ENCODE peak calls at places on chromosomes 11 and 22, in eight cellular contexts. B, M, N, T, W, Y, Q and C are unnamed samples.

GRCh38 chr11:133078591-133079179 is 453.6 kb downstream of the OPCML start:
- DNase-seq in Q (peak), M (no peak), T (no peak), W (no peak), B (no peak), N (no peak), Y (peak), C (peak)

GRCh38 chr11:8748317-8748716 is 65.7 kb downstream of the RPL27A start:
- DNase-seq in Q (no peak), T (peak), W (no peak), B (no peak), Y (no peak), M (no peak), N (no peak), C (no peak)

GRCh38 chr22:42553475-42554361 is at the start of gene SERHL2:
- DNase-seq in B (peak), N (peak), Q (peak), W (peak), T (peak), Y (peak), M (peak), C (peak)

GRCh38 chr11:66749091-66749490 is 20.1 kb upstream of the SPTBN2 start:
- DNase-seq in Y (no peak), M (no peak), B (peak), N (no peak), W (peak), Q (no peak), T (no peak), C (no peak)

GRCh38 chr11:57150454-57150917 is 31.3 kb upstream of the LRRC55 start:
- DNase-seq in N (no peak), T (no peak), W (no peak), M (no peak), B (no peak), Y (no peak), Q (no peak), C (no peak)

GRCh38 chr22:39179401-39179827 is 26.9 kb upstream of the CBX7 start:
- DNase-seq in B (peak), M (no peak), N (no peak), W (peak), Y (no peak), Q (no peak), T (no peak), C (no peak)

GRCh38 chr11:17807034-17807433 is 72.5 kb downstream of the KCNC1 start:
- DNase-seq in M (no peak), B (no peak), Q (no peak), W (no peak), N (no peak), Y (no peak), T (no peak), C (no peak)

GRCh38 chr11:19241260-19242183 is 777 bp upstream of the E2F8 start:
- DNase-seq in M (no peak), Q (peak), N (no peak), B (no peak), T (peak), W (no peak), Y (peak), C (no peak)

GRCh38 chr11:74269161-74269809 is 42.2 kb downstream of the P4HA3 start:
- DNase-seq in W (peak), N (no peak), Q (peak), M (no peak), Y (no peak), T (no peak), B (no peak), C (no peak)

GRCh38 chr11:34192481-34193401 is 87.3 kb downstream of the NAT10 start:
- DNase-seq in M (peak), Q (peak), T (peak), W (peak), Y (no peak), N (peak), B (peak), C (peak)

GRCh38 chr11:73398721-73399120 is 22.5 kb downstream of the RELT start:
- DNase-seq in N (no peak), W (peak), T (no peak), Y (no peak), B (no peak), Q (no peak), M (no peak), C (no peak)

GRCh38 chr22:38742176-38742942 is 13.4 kb downstream of the SUN2 start:
- DNase-seq in Q (no peak), B (no peak), W (no peak), T (no peak), M (no peak), N (no peak), Y (no peak), C (no peak)

GRCh38 chr11:91081440-91082088 is 858.7 kb upstream of the CHORDC1 start:
- DNase-seq in Y (no peak), W (no peak), T (peak), Q (peak), B (peak), N (no peak), M (no peak), C (no peak)

GRCh38 chr22:18970180-18970947 is 34.3 kb upstream of the PRODH start:
- DNase-seq in Q (peak), T (no peak), Y (peak), N (no peak), B (no peak), W (no peak), M (no peak), C (no peak)

GRCh38 chr22:36243996-36244395 is 4.7 kb upstream of the APOL2 start:
- DNase-seq in T (no peak), M (no peak), W (peak), N (peak), Y (no peak), B (peak), Q (no peak), C (no peak)

GRCh38 chr11:11531127-11531526 is 90.7 kb downstream of the GALNT18 start:
- DNase-seq in Q (no peak), W (no peak), B (no peak), T (no peak), Y (no peak), M (no peak), N (no peak), C (no peak)

GRCh38 chr11:95092549-95093324 is 3.1 kb downstream of the ENDOD1 start:
- DNase-seq in B (peak), Q (peak), T (no peak), M (no peak), W (no peak), Y (no peak), N (no peak), C (no peak)

GRCh38 chr11:132078677-132079076 is 708.3 kb downstream of the NTM start:
- DNase-seq in B (no peak), T (no peak), W (no peak), M (no peak), N (no peak), Q (no peak), Y (no peak), C (no peak)

GRCh38 chr11:118170231-118170630 is 6.2 kb downstream of the SCN2B start:
- DNase-seq in B (no peak), N (no peak), Y (no peak), M (no peak), T (no peak), Q (no peak), W (no peak), C (no peak)

GRCh38 chr11:114399903-114400221 is 449 bp downstream of the C11orf71 start:
- DNase-seq in N (no peak), Q (no peak), M (no peak), T (no peak), W (no peak), B (no peak), Y (peak), C (no peak)

GRCh38 chr11:33713914-33714398 is 13.3 kb upstream of the C11orf91 start:
- DNase-seq in M (no peak), B (no peak), Q (no peak), N (no peak), Y (no peak), W (no peak), T (no peak), C (no peak)

DNA sequence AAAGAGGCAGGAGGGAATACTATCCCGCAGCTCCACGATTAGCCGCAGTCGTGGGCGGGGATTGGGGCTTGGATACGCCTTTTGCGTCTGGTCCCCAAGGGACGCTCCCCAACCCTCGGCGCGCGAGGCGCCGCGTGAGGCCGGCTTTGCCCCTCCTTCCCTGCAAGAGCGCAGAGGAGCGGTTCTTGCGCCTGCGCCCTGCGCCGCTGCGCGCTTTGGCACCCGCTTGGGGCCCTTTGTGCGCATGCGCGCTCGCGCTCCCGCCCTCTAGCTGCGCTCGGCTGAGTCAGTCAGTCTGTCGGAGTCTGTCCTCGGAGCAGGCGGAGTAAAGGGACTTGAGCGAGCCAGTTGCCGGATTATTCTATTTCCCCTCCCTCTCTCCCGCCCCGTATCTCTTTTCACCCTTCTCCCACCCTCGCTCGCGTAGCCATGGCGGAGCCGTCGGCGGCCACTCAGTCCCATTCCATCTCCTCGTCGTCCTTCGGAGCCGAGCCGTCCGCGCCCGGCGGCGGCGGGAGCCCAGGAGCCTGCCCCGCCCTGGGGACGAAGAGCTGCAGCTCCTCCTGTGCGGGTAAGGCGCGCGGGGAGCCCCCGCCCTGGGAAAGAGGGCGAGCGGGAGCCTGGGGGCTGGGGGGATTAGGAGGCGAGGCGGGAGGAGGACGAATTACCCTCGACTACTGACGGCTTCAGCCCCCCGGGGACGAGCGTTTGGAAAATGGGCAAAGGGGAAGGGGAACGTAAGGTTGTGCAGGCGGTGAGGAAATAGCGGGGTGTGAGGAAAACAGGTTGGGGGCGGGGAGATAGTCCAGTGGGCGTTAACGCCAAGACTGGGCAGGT is at the start of gene RTN3:
- DNase-seq in T (peak), Q (peak), B (peak), W (peak), M (peak), N (peak), Y (peak), C (peak)
- TF ChIP-seq CTCF in T (no peak), Q (no peak), B (no peak), W (no peak), M (no peak), N (peak), Y (no peak), C (peak)

GRCh38 chr11:4607782-4608666 is at the start of gene TRIM68:
- DNase-seq in T (peak), W (peak), M (peak), Q (peak), N (peak), Y (peak), B (peak), C (peak)
- TF ChIP-seq POLR2A in T (peak), W (no peak), M (peak), Q (peak), N (peak), Y (peak), B (peak), C (no peak)

GRCh38 chr11:871472-871871 is 28.8 kb downstream of the TSPAN4 start:
- DNase-seq in B (no peak), W (no peak), M (no peak), T (no peak), Q (no peak), N (no peak), Y (no peak), C (no peak)

GRCh38 chr11:868802-869201 is 26.1 kb downstream of the TSPAN4 start:
- DNase-seq in T (no peak), B (no peak), M (no peak), Y (no peak), W (no peak), Q (no peak), N (no peak), C (no peak)

GRCh38 chr11:869399-870126 is 26.9 kb downstream of the TSPAN4 start:
- DNase-seq in W (no peak), Q (no peak), N (no peak), Y (no peak), B (no peak), T (no peak), M (no peak), C (no peak)

GRCh38 chr11:870418-870817 is 27.8 kb downstream of the TSPAN4 start:
- DNase-seq in M (no peak), Y (no peak), T (no peak), Q (no peak), B (no peak), N (no peak), W (no peak), C (no peak)

GRCh38 chr11:870127-870413 is 27.4 kb downstream of the TSPAN4 start:
- DNase-seq in Y (no peak), N (no peak), W (no peak), Q (no peak), B (no peak), M (no peak), T (no peak), C (no peak)
- TF ChIP-seq CTCF in Y (no peak), N (no peak), W (no peak), Q (no peak), B (no peak), M (no peak), T (no peak), C (no peak)

GRCh38 chr22:22407061-22407460 is 101.5 kb downstream of the ZNF280B start:
- DNase-seq in Y (no peak), B (no peak), Q (no peak), W (peak), N (no peak), M (no peak), T (no peak), C (no peak)
- TF ChIP-seq POLR2A in Y (no peak), B (no peak), Q (no peak), W (no peak), N (no peak), M (no peak), T (no peak), C (no peak)

GRCh38 chr22:48352086-48352911 is 1475.4 kb downstream of the BRD1 start:
- DNase-seq in B (no peak), W (no peak), Q (no peak), N (no peak), Y (no peak), M (no peak), T (peak), C (no peak)
- TF ChIP-seq CTCF in B (no peak), W (no peak), Q (no peak), N (no peak), Y (no peak), M (no peak), T (no peak), C (no peak)

GRCh38 chr11:68014966-68015447 is 4.9 kb downstream of the ALDH3B1 start:
- DNase-seq in W (no peak), N (no peak), B (no peak), M (no peak), T (no peak), Y (no peak), Q (no peak), C (no peak)

GRCh38 chr11:68015467-68015866 is 5.3 kb downstream of the ALDH3B1 start:
- DNase-seq in Y (no peak), N (no peak), W (no peak), Q (no peak), B (no peak), M (no peak), T (no peak), C (no peak)

GRCh38 chr11:68012843-68013610 is 2.9 kb downstream of the ALDH3B1 start:
- DNase-seq in T (no peak), Q (peak), M (peak), Y (no peak), N (no peak), W (no peak), B (no peak), C (no peak)

GRCh38 chr11:68013611-68014156 is 3.6 kb downstream of the ALDH3B1 start:
- DNase-seq in W (no peak), T (no peak), N (no peak), Y (no peak), Q (no peak), M (no peak), B (no peak), C (no peak)

GRCh38 chr11:68014157-68014965 is 4.2 kb downstream of the ALDH3B1 start:
- DNase-seq in Q (peak), W (peak), N (peak), M (peak), B (peak), Y (no peak), T (peak), C (no peak)
- TF ChIP-seq POLR2A in Q (no peak), W (no peak), N (no peak), M (no peak), B (no peak), Y (no peak), T (no peak), C (no peak)

GRCh38 chr11:6603287-6604080 is at the start of the genes ILK and RRP8:
- DNase-seq in W (peak), M (peak), T (peak), Y (peak), B (peak), Q (peak), N (peak), C (peak)
- TF ChIP-seq CTCF in W (no peak), M (peak), T (no peak), Y (no peak), B (no peak), Q (no peak), N (peak), C (no peak)

GRCh38 chr11:62881579-62882427 is 1.1 kb downstream of the SLC3A2 start:
- DNase-seq in B (peak), M (peak), Y (peak), T (peak), W (peak), Q (peak), N (peak), C (peak)
- TF ChIP-seq POLR2A in B (no peak), M (no peak), Y (no peak), T (no peak), W (no peak), Q (no peak), N (no peak), C (no peak)

DNA sequence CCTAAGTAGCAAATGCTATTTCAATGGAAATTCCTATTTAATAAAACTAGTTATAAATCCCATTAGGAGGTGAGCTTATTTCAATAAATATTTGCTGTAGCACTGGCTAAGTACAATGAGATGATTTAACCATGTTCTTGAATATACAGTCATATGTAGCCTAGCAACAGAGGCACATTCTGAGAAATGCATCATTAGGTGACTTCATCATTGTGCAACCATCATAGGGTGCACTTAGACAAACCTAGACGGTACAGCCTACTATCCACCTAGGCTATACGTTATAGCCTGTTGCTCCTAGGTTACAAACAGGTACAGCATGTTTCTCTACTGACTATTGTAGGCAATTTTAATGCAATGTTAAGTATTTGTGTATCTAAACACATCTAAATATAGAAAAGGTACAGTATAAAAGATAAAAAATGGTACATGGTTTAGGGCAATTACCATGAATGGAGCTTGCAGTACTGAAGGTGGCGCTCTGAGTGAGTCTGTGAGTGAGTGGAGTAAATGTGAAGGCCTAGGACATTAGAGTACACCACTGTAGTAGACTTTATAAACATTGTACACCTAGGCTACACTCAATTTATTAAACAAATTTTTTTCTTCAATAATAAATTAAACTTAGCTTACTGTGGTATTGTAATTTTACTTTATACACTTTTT is 350.1 kb downstream of the CASP12 start:
- DNase-seq in M (no peak), T (no peak), W (no peak), Q (no peak), B (no peak), Y (no peak), N (no peak), C (no peak)
- TF ChIP-seq CTCF in M (no peak), T (no peak), W (no peak), Q (no peak), B (no peak), Y (no peak), N (no peak), C (no peak)